ENCODE peak calls at places on chromosomes 6 and 20, in eight cellular contexts. C is heart right ventricle, R is lower leg skin, B is kidney epithelial cell, M is nephron progenitor cell, H is psoas muscle, A is endothelial cell, K is uterus. P is an unnamed sample.

GRCh38 chr6:166318227-166318626 is 10.0 kb upstream of the PRR18 start:
- DNase-seq in C (no peak), R (no peak), B (peak), M (no peak), H (no peak), A (no peak), K (no peak), P (no peak)

GRCh38 chr6:15879372-15880261 is 216.8 kb upstream of the DTNBP1 start:
- DNase-seq in C (peak), R (peak), B (no peak), M (no peak), H (peak), A (no peak), K (peak), P (no peak)

GRCh38 chr6:17820055-17820454 is 113.3 kb upstream of the NUP153 start:
- DNase-seq in C (no peak), R (no peak), B (no peak), M (no peak), H (no peak), A (no peak), K (no peak), P (no peak)

GRCh38 chr6:88177961-88178464 is 11.9 kb upstream of the CNR1 start:
- DNase-seq in C (no peak), R (no peak), B (no peak), M (no peak), H (no peak), A (no peak), K (no peak), P (no peak)

GRCh38 chr20:35145141-35145564 is 2.0 kb downstream of the EDEM2 start:
- DNase-seq in C (no peak), R (no peak), B (no peak), M (no peak), H (no peak), A (peak), K (peak), P (peak)

GRCh38 chr6:7147051-7147671 is 39.4 kb downstream of the RREB1 start:
- DNase-seq in C (no peak), R (no peak), B (no peak), M (no peak), H (no peak), A (no peak), K (no peak), P (no peak)

GRCh38 chr6:33118525-33119123 is 42.8 kb downstream of the HLA-DPB1 start:
- DNase-seq in C (no peak), R (no peak), B (no peak), M (peak), H (no peak), A (no peak), K (no peak), P (peak)

GRCh38 chr20:35598899-35599775 is 16.5 kb upstream of the SPAG4 start:
- DNase-seq in C (no peak), R (no peak), B (no peak), M (no peak), H (no peak), A (no peak), K (no peak), P (no peak)

GRCh38 chr20:59831024-59831900 is 102.2 kb downstream of the SYCP2 start:
- DNase-seq in C (no peak), R (no peak), B (peak), M (no peak), H (no peak), A (no peak), K (no peak), P (peak)

GRCh38 chr20:621115-621756 is 11.1 kb upstream of the TCF15 start:
- DNase-seq in C (no peak), R (no peak), B (no peak), M (no peak), H (no peak), A (no peak), K (no peak), P (no peak)

GRCh38 chr6:164022632-164023031 is 608.1 kb downstream of the QKI start:
- DNase-seq in C (no peak), R (no peak), B (no peak), M (no peak), H (peak), A (no peak), K (no peak), P (no peak)

GRCh38 chr6:135233676-135234491 is 52.8 kb downstream of the MYB start:
- DNase-seq in C (no peak), R (no peak), B (no peak), M (no peak), H (no peak), A (no peak), K (no peak), P (no peak)

GRCh38 chr20:47764154-47764734 is 21.0 kb downstream of the SULF2 start:
- DNase-seq in C (no peak), R (no peak), B (no peak), M (no peak), H (no peak), A (no peak), K (no peak), P (no peak)

GRCh38 chr20:38520261-38520660 is 47.6 kb downstream of the RALGAPB start:
- DNase-seq in C (no peak), R (no peak), B (no peak), M (no peak), H (no peak), A (no peak), K (no peak), P (no peak)

GRCh38 chr6:6409397-6410030 is 89.1 kb upstream of the F13A1 start:
- DNase-seq in C (peak), R (no peak), B (no peak), M (no peak), H (no peak), A (no peak), K (no peak), P (no peak)

GRCh38 chr6:52019092-52019491 is 68.3 kb downstream of the PKHD1 start:
- DNase-seq in C (no peak), R (no peak), B (no peak), M (no peak), H (no peak), A (no peak), K (no peak), P (no peak)

GRCh38 chr6:29702519-29703103 is 20.6 kb upstream of the HLA-F start:
- DNase-seq in C (peak), R (no peak), B (peak), M (peak), H (no peak), A (peak), K (no peak), P (peak)

GRCh38 chr20:38806855-38807655 is 1.6 kb downstream of the PPP1R16B start:
- DNase-seq in C (no peak), R (no peak), B (no peak), M (peak), H (no peak), A (no peak), K (no peak), P (no peak)

GRCh38 chr20:20466341-20466879 is 98.5 kb downstream of the INSM1 start:
- DNase-seq in C (no peak), R (no peak), B (peak), M (no peak), H (peak), A (no peak), K (no peak), P (no peak)

GRCh38 chr6:36526066-36526465 is 21.2 kb downstream of the STK38 start:
- DNase-seq in C (no peak), R (no peak), B (no peak), M (no peak), H (no peak), A (no peak), K (no peak), P (no peak)

GRCh38 chr20:32506721-32507120 is 78.4 kb downstream of the NOL4L start:
- DNase-seq in C (no peak), R (no peak), B (no peak), M (no peak), H (no peak), A (no peak), K (no peak), P (no peak)

GRCh38 chr6:26556263-26557070 is 18.3 kb downstream of the HMGN4 start:
- DNase-seq in C (no peak), R (no peak), B (no peak), M (peak), H (peak), A (peak), K (peak), P (peak)

GRCh38 chr20:2693286-2693995 is 861 bp downstream of the EBF4 start:
- DNase-seq in C (peak), R (no peak), B (no peak), M (peak), H (peak), A (no peak), K (peak), P (peak)

GRCh38 chr20:44382641-44383040 is 27.1 kb downstream of the HNF4A start:
- DNase-seq in C (no peak), R (no peak), B (no peak), M (no peak), H (no peak), A (no peak), K (no peak), P (no peak)

GRCh38 chr6:53418288-53418687 is 69.5 kb upstream of the ELOVL5 start:
- DNase-seq in C (no peak), R (no peak), B (no peak), M (no peak), H (no peak), A (no peak), K (no peak), P (no peak)

GRCh38 chr20:35271904-35272303 is 6.0 kb downstream of the MMP24OS start:
- DNase-seq in C (no peak), R (no peak), B (peak), M (no peak), H (no peak), A (no peak), K (no peak), P (no peak)

GRCh38 chr6:84638286-84638685 is 126.1 kb downstream of the TBX18 start:
- DNase-seq in C (no peak), R (no peak), B (no peak), M (no peak), H (no peak), A (no peak), K (no peak), P (no peak)

GRCh38 chr6:84643778-84644177 is 120.6 kb downstream of the TBX18 start:
- DNase-seq in C (no peak), R (no peak), B (no peak), M (no peak), H (no peak), A (no peak), K (no peak), P (peak)

GRCh38 chr6:84635081-84635745 is 129.2 kb downstream of the TBX18 start:
- DNase-seq in C (no peak), R (no peak), B (peak), M (no peak), H (no peak), A (no peak), K (no peak), P (no peak)

GRCh38 chr6:84641076-84641475 is 123.3 kb downstream of the TBX18 start:
- DNase-seq in C (no peak), R (no peak), B (no peak), M (no peak), H (no peak), A (no peak), K (no peak), P (no peak)

GRCh38 chr6:84639396-84639795 is 125.0 kb downstream of the TBX18 start:
- DNase-seq in C (no peak), R (no peak), B (no peak), M (no peak), H (no peak), A (no peak), K (no peak), P (no peak)
- TF ChIP-seq CTCF in C (no peak), R (no peak), B (no peak), M (no peak), H (no peak), A (no peak), K (no peak), P (no peak)

DNA sequence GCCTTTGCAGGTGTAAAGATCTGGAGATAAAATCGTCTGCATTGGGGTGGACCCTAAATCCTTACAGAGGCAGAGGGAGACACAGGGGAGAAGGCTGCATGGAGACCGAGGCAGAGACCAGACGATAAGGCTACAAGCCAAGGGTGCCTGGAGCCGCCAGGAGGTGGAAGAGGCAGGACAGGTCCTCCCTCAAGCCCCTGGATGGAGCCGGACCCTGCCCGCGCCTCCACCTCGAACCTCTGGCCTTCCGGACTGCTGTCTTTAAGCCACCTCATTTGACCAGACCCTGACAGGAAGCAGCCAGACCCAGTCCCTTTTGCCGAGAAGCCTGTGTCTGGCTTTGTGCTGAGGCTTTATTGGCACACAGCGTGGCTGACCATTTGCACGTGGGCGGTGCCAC is 183.8 kb downstream of the TAF4 start:
- DNase-seq in C (peak), R (no peak), B (no peak), M (no peak), H (no peak), A (no peak), K (no peak), P (no peak)
- TF ChIP-seq CTCF in C (no peak), R (no peak), B (no peak), M (no peak), H (no peak), A (no peak), K (no peak), P (no peak)

DNA sequence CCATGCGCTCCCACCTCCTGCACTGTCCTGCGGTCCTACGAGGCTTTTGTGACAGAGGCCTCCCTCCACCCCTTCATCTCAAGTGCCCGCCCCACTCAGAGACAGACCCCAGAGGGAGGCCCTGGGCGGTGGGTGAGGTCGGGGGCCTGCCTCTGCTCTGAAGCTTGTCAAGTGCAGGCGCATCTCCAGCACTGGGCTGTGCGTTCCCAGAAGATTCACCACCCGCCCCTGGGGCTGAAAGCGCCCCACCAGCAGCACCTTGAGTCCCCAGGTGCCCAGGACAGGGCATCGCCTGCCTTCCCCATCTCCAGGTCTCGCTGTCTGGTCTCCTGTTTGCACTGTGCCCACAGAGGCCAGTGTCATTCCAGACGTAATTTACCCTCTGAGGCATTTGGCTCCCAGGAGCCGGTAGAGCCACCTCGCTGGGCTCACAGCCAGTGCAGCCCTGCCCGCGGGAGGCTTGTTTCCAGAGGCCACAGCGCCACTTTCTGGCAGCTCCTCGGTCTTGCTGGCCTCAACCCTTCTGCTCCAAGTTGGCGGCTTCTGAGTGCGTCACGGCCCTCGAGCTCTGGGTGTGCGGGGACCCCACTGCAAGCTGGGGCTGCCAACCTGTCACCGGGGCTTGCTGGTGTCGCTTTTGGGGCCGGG is 191.1 kb downstream of the TAF4 start:
- DNase-seq in C (peak), R (no peak), B (no peak), M (peak), H (no peak), A (peak), K (no peak), P (peak)
- TF ChIP-seq CTCF in C (no peak), R (no peak), B (peak), M (peak), H (no peak), A (no peak), K (no peak), P (no peak)

GRCh38 chr6:14310955-14311354 is 193.4 kb downstream of the CD83 start:
- DNase-seq in C (no peak), R (no peak), B (no peak), M (no peak), H (no peak), A (no peak), K (no peak), P (no peak)
- TF ChIP-seq CTCF in C (no peak), R (no peak), B (no peak), M (no peak), H (no peak), A (no peak), K (no peak), P (no peak)